ENCODE peak calls at places on chromosome 13, in five cellular contexts. L is psoas muscle, F is breast epithelium, N is body of pancreas, I is neural progenitor cell. T is an unnamed sample.

GRCh38 chr13:23965346-23965745 is 68.0 kb upstream of the C1QTNF9B start:
- DNase-seq in L (no peak), F (no peak), N (no peak), I (no peak), T (no peak)

GRCh38 chr13:78867655-78868054 is 208.7 kb upstream of the OBI1 start:
- DNase-seq in L (no peak), F (no peak), N (no peak), I (no peak), T (no peak)

GRCh38 chr13:111564657-111565056 is 244.2 kb downstream of the TEX29 start:
- DNase-seq in L (no peak), F (no peak), N (no peak), I (no peak), T (no peak)

GRCh38 chr13:112444001-112444311 is 67.8 kb downstream of the SPACA7 start:
- DNase-seq in L (peak), F (peak), N (peak), I (peak), T (no peak)

GRCh38 chr13:30796833-30797601 is 61.7 kb downstream of the ALOX5AP start:
- DNase-seq in L (no peak), F (peak), N (no peak), I (no peak), T (no peak)

GRCh38 chr13:85314686-85315085 is 484.5 kb downstream of the SLITRK6 start:
- DNase-seq in L (no peak), F (no peak), N (no peak), I (peak), T (no peak)

GRCh38 chr13:86758116-86758515 is 913.1 kb upstream of the SLITRK5 start:
- DNase-seq in L (no peak), F (no peak), N (no peak), I (no peak), T (no peak)

GRCh38 chr13:39952244-39953233 is 297.1 kb downstream of the COG6 start:
- DNase-seq in L (no peak), F (no peak), N (no peak), I (no peak), T (no peak)

GRCh38 chr13:113997845-113998751 is 24.2 kb upstream of the C13orf46 start:
- DNase-seq in L (peak), F (no peak), N (peak), I (no peak), T (no peak)

GRCh38 chr13:75764251-75764650 is 128.1 kb downstream of the LMO7 start:
- DNase-seq in L (no peak), F (no peak), N (no peak), I (no peak), T (no peak)

GRCh38 chr13:58313219-58313618 is 681.7 kb downstream of the PCDH17 start:
- DNase-seq in L (no peak), F (no peak), N (no peak), I (no peak), T (no peak)

GRCh38 chr13:54029226-54029625 is 1000.6 kb downstream of the OLFM4 start:
- DNase-seq in L (no peak), F (no peak), N (no peak), I (no peak), T (no peak)

GRCh38 chr13:113658836-113659235 is 838 bp upstream of the ATP4B start:
- DNase-seq in L (no peak), F (no peak), N (no peak), I (no peak), T (no peak)

GRCh38 chr13:100512422-100512821 is 76.2 kb downstream of the GGACT start:
- DNase-seq in L (no peak), F (no peak), N (no peak), I (no peak), T (no peak)

GRCh38 chr13:111867657-111868056 is 199.3 kb upstream of the SOX1 start:
- DNase-seq in L (no peak), F (no peak), N (no peak), I (no peak), T (no peak)

GRCh38 chr13:112781881-112782361 is 92.1 kb downstream of the ATP11A start:
- DNase-seq in L (peak), F (no peak), N (no peak), I (no peak), T (no peak)

GRCh38 chr13:110239280-110240120 is 67.5 kb downstream of the COL4A1 start:
- DNase-seq in L (no peak), F (no peak), N (no peak), I (no peak), T (no peak)

GRCh38 chr13:111511219-111511732 is 190.8 kb downstream of the TEX29 start:
- DNase-seq in L (no peak), F (no peak), N (no peak), I (no peak), T (no peak)

GRCh38 chr13:50094615-50095293 is 79.5 kb downstream of the KCNRG start:
- DNase-seq in L (no peak), F (no peak), N (no peak), I (no peak), T (no peak)

GRCh38 chr13:102402292-102402691 is 444 bp upstream of the FGF14 start:
- DNase-seq in L (peak), F (no peak), N (no peak), I (peak), T (no peak)

GRCh38 chr13:110271313-110271712 is 35.6 kb downstream of the COL4A1 start:
- DNase-seq in L (no peak), F (no peak), N (peak), I (no peak), T (no peak)

GRCh38 chr13:27007166-27007565 is 164.4 kb downstream of the USP12 start:
- DNase-seq in L (no peak), F (no peak), N (no peak), I (peak), T (no peak)

GRCh38 chr13:46666727-46667456 is 113.9 kb downstream of the LRCH1 start:
- DNase-seq in L (no peak), F (no peak), N (no peak), I (peak), T (no peak)
- TF ChIP-seq CTCF in L (no peak), F (no peak), N (no peak), I (peak), T (no peak)

DNA sequence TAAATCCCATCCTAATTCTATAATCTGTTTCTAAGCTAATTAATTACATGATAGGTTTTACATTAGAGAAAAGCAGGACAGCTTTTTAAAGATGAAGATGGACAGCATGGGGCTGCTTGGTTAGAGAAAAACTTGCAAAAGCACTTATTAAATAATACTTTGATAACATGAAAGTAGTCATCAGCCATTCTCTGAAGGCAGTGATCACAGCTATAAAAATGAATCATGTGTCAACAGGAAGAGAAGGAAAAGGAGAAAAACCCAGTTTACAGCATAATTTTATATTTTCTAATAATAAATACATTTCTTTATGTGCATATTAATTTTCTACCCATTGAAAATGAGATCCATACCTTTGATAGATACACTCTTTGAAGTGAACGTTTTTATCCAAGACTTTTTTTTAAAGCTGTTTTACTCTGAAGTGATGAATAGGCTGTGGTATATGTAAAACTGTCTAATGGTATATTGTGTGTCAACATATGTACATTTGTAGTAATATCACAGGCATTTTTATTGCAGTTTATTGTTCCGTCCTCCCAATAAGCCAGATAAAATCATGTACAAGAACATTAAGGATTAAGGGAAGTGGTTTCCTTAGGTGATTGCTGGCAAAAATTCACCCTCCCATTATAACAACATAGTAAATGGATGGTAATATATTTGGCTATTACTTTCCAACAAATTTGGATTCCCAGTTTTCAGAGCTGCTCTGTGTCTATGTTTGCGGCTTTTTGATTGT is 1.4 kb upstream of the KLF5 start:
- DNase-seq in L (no peak), F (no peak), N (no peak), I (no peak), T (no peak)
- H3K4me3 ChIP-seq in L (no peak), F (no peak), N (no peak), I (no peak), T (no peak)

GRCh38 chr13:20993211-20993610 is 68.2 kb downstream of the LATS2 start:
- DNase-seq in L (no peak), F (no peak), N (no peak), I (no peak), T (no peak)

GRCh38 chr13:20991741-20992520 is 69.5 kb downstream of the LATS2 start:
- DNase-seq in L (no peak), F (no peak), N (no peak), I (no peak), T (no peak)

GRCh38 chr13:20989883-20990282 is 71.5 kb downstream of the LATS2 start:
- DNase-seq in L (no peak), F (no peak), N (no peak), I (no peak), T (no peak)

GRCh38 chr13:20988909-20989735 is 72.3 kb downstream of the LATS2 start:
- DNase-seq in L (no peak), F (no peak), N (no peak), I (no peak), T (no peak)

DNA sequence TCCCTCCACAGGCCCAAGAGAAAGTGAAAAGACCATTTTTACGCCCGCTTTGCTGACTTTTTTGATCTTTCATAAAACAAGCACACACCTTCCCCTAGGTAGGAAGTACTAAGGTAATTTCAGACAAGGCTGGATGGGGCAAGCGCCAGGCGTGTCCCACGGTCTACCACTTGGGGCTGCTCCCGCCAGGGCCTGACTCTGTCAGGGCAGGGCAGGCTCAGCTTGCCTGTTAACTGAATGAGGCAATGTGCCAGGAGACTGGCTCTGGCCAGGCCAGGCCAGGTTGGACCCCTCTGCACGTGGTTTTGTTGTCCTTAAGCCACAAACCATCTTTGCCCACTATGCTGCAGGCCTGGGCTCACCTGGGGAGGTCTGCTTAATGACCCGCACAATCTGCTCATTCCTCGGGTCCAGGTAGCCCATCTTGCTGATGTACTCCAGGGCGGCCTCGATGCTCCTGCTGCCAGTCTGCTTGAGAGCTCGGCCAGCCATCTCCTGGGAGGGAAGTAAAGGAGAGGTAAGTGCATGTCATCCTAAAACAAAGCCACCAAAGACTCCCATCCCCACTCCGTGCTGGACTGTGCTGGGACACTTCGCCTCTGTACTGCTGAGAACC is 70.4 kb downstream of the LATS2 start:
- DNase-seq in L (no peak), F (no peak), N (no peak), I (no peak), T (no peak)
- TF ChIP-seq CTCF in L (no peak), F (no peak), N (no peak), I (no peak), T (no peak)

DNA sequence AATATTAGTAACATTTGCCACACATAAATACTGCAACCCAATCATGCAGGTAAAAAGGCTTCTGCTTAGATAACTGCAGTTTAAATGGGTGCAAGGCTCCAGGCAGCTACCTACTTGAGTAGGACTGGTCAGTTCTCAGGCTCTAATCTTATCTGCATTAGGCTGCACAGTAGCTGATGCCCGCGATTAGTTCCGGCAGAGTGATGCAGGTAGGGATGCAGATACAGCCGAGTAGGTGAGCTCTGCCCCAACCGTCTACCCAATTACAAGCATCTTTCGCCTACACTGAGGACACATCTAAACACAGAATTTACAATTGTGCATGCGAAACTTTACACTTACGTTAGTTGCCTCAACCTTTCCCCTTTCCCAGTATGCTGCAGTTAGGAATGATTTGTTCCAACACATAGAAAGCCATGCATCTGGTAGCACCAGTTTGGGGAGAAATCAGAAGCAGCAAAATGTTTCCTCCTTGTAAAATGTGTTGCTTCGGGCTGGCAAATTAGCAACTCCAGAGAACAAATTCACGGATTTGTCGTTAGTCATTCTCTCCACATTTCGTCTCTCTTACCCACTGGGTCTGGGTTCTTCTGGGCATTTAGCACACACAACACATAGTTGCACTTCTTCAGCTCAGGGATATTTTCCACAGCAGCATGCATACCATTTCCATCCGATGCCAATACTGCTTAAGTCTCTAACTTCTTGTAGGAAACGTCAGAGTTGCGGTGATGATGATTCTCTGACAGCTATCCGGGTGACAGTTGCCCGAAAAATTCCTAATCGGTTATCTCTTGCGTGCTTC is 496 bp downstream of the PCDH9 start:
- DNase-seq in L (no peak), F (no peak), N (no peak), I (peak), T (peak)
- H3K4me3 ChIP-seq in L (peak), F (peak), N (peak), I (peak), T (peak)

GRCh38 chr13:88979465-88980180 is 1308.5 kb downstream of the SLITRK5 start:
- DNase-seq in L (no peak), F (no peak), N (no peak), I (no peak), T (no peak)
- TF ChIP-seq CTCF in L (no peak), F (no peak), N (no peak), I (no peak), T (no peak)

GRCh38 chr13:51175001-51175400 is 47.2 kb upstream of the FAM124A start:
- DNase-seq in L (no peak), F (no peak), N (no peak), I (no peak), T (no peak)
- H3K4me3 ChIP-seq in L (no peak), F (no peak), N (no peak), I (no peak), T (no peak)

DNA sequence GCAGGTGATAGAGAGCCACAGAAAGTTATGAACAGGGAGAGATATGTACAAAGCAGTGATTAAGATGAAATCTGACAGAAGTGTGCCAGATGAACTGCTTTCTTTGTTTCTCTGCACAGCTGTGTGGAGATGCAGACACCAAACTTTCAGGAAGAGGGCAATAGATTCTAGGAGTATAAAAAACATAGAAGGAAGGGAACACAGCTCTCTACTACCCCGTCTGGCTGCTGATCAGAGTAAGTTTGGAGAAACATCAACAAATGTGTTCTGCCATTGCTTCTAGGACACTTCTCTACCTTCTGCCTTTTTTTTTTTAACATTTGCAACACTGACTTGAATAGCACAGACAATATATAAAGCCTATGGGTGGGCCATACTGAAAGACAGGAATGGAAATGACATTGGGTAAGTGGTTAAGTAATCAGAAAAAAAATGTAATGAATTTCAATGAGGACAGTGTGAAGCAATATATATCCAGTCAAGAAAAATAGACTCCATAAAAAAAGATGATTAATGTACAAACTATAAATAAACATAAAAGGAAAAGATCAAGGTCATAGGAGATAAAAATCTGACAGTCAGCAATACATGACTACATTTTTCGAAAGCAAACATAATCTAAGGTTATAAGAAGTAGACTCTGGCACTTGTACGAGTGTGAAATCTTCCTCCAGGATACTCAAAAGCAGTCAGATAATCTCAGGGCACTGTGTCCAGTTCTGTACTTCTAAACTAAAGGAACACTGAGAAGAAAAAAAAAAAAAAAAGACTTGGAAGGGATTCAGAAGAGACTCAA is 21.4 kb downstream of the NUFIP1 start:
- DNase-seq in L (no peak), F (no peak), N (no peak), I (no peak), T (no peak)
- TF ChIP-seq CTCF in L (no peak), F (no peak), N (no peak), I (no peak), T (peak)

GRCh38 chr13:46178143-46178542 is 3.8 kb downstream of the LCP1 start:
- DNase-seq in L (no peak), F (no peak), N (no peak), I (no peak), T (no peak)

GRCh38 chr13:46178821-46179220 is 3.2 kb downstream of the LCP1 start:
- DNase-seq in L (no peak), F (no peak), N (no peak), I (no peak), T (no peak)

GRCh38 chr13:46173656-46174055 is 8.3 kb downstream of the LCP1 start:
- DNase-seq in L (no peak), F (no peak), N (no peak), I (no peak), T (no peak)

GRCh38 chr13:46179576-46180368 is 2.2 kb downstream of the LCP1 start:
- DNase-seq in L (peak), F (no peak), N (no peak), I (no peak), T (no peak)

DNA sequence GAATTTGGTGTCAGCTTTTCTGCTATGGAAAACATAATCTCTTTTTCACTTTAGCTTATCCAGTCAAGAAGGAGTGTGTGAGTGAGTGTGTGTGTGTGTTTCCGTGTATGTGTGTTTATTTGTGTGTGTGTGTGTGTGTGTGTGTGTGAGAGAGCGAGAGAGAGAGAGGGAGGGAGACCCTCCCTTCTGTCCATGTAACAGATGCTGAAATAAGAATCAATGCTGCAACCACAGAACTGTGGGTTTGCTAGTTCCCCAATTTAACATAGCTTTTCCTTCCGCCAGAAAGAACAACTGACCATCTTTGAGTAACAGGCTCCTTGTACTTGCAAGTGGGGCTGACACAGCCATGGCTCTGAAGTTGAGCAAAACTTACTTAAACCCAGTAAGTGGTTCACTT is 5.2 kb downstream of the LCP1 start:
- DNase-seq in L (no peak), F (no peak), N (no peak), I (no peak), T (no peak)
- H3K4me3 ChIP-seq in L (no peak), F (no peak), N (no peak), I (no peak), T (no peak)

GRCh38 chr13:99028890-99029289 is 51.0 kb upstream of the DOCK9 start:
- DNase-seq in L (no peak), F (no peak), N (no peak), I (peak), T (no peak)
- TF ChIP-seq CTCF in L (peak), F (peak), N (no peak), I (peak), T (no peak)

T was measured in AG04449.